ENCODE peak calls at places on chromosomes 7 and 10, in seven cellular contexts. H is body of pancreas; F is psoas muscle; E is fibroblast of mammary gland; A is NCI-H226; I is NCI-H2171 treated with DMSO at 0.1 percent for 48 hours; G is CD4-positive, alpha-beta T cell. T is an unnamed sample.
A peak's percentile ranks its signal among the peaks of the same experiment; 100 is the strongest.

GRCh38 chr7:17150018-17150417 is 148.4 kb upstream of the AHR start:
- DNase-seq in A (no peak), G (no peak), H (no peak), E (no peak), I (no peak), F (no peak), T (no peak)

GRCh38 chr10:132443998-132444876 is 47.2 kb downstream of the PWWP2B start:
- DNase-seq in G (peak; percentile 28), F (no peak), E (no peak), I (peak; percentile 20), H (no peak), A (no peak), T (no peak)

GRCh38 chr7:151657173-151657572 is 137.5 kb upstream of the RHEB start:
- DNase-seq in E (no peak), H (no peak), A (no peak), G (no peak), F (no peak), I (no peak), T (no peak)

GRCh38 chr7:116861717-116862116 is 670 bp upstream of the CAPZA2 start:
- DNase-seq in G (no peak), E (no peak), I (no peak), F (no peak), A (no peak), H (no peak), T (no peak)

GRCh38 chr7:2771274-2771711 is 72.8 kb downstream of the GNA12 start:
- DNase-seq in A (peak; percentile 59), I (peak; percentile 76), F (no peak), H (no peak), E (no peak), G (no peak), T (peak; percentile 67)

GRCh38 chr10:113347508-113347907 is 205.3 kb upstream of the HABP2 start:
- DNase-seq in E (no peak), I (no peak), H (peak; percentile 42), A (no peak), G (no peak), F (no peak), T (no peak)

GRCh38 chr7:13981070-13981469 is 8.4 kb downstream of the ETV1 start:
- DNase-seq in F (no peak), E (peak; percentile 99), G (no peak), H (no peak), A (peak; percentile 90), I (peak; percentile 30), T (peak; percentile 69)

GRCh38 chr7:153390955-153391354 is 631.4 kb downstream of the ACTR3B start:
- DNase-seq in H (no peak), F (no peak), I (no peak), G (no peak), A (no peak), E (no peak), T (no peak)

T was measured in cerebellum.